ENCODE peak calls at places on chromosomes 16 and 17, in nine cellular contexts. J, Y, W, R, N, L, I, U and T are unnamed samples.

GRCh38 chr17:57875109-57876022 is 25.5 kb upstream of the MRPS23 start:
- DNase-seq in J (no peak), Y (peak), W (peak), R (no peak), N (peak), L (no peak), I (peak), U (peak), T (peak)

GRCh38 chr17:44348234-44348987 is 3.3 kb downstream of the GRN start:
- DNase-seq in J (no peak), Y (peak), W (no peak), R (peak), N (peak), L (no peak), I (no peak), U (no peak), T (peak)

GRCh38 chr16:22070361-22071351 is 21.7 kb upstream of the VWA3A start:
- DNase-seq in J (no peak), Y (peak), W (no peak), R (no peak), N (peak), L (no peak), I (peak), U (no peak), T (no peak)

GRCh38 chr17:5581655-5582054 is 2.7 kb downstream of the NLRP1 start:
- DNase-seq in J (no peak), Y (no peak), W (no peak), R (no peak), N (no peak), L (no peak), I (no peak), U (no peak), T (no peak)

GRCh38 chr17:38705803-38706624 is 941 bp downstream of the MLLT6 start:
- DNase-seq in J (no peak), Y (no peak), W (peak), R (peak), N (peak), L (peak), I (peak), U (peak), T (peak)

GRCh38 chr16:77856455-77857138 is 68.2 kb downstream of the VAT1L start:
- DNase-seq in J (no peak), Y (no peak), W (no peak), R (no peak), N (no peak), L (no peak), I (no peak), U (no peak), T (no peak)

GRCh38 chr17:1710807-1711553 is 803 bp upstream of the TLCD2 start:
- DNase-seq in J (no peak), Y (no peak), W (no peak), R (no peak), N (peak), L (no peak), I (no peak), U (no peak), T (no peak)

GRCh38 chr17:27608330-27609230 is 22.4 kb upstream of the LGALS9 start:
- DNase-seq in J (no peak), Y (no peak), W (no peak), R (peak), N (peak), L (no peak), I (no peak), U (no peak), T (no peak)

GRCh38 chr17:39777534-39778365 is 40.0 kb downstream of the GRB7 start:
- DNase-seq in J (no peak), Y (no peak), W (no peak), R (peak), N (no peak), L (peak), I (no peak), U (no peak), T (no peak)

GRCh38 chr17:14791221-14791620 is 473.9 kb downstream of the PMP22 start:
- DNase-seq in J (no peak), Y (peak), W (no peak), R (no peak), N (no peak), L (no peak), I (no peak), U (no peak), T (no peak)

GRCh38 chr17:17414316-17414937 is 62.4 kb upstream of the MED9 start:
- DNase-seq in J (no peak), Y (peak), W (no peak), R (no peak), N (no peak), L (no peak), I (no peak), U (no peak), T (no peak)

GRCh38 chr17:41058741-41059140 is 1.2 kb downstream of the KRTAP2-3 start:
- DNase-seq in J (no peak), Y (peak), W (no peak), R (no peak), N (peak), L (no peak), I (no peak), U (no peak), T (no peak)

GRCh38 chr17:35167046-35167445 is 19.4 kb downstream of the UNC45B start:
- DNase-seq in J (no peak), Y (no peak), W (no peak), R (no peak), N (peak), L (no peak), I (no peak), U (no peak), T (no peak)

GRCh38 chr16:76486740-76487139 is 209.5 kb downstream of the CNTNAP4 start:
- DNase-seq in J (no peak), Y (no peak), W (no peak), R (no peak), N (no peak), L (no peak), I (no peak), U (no peak), T (no peak)

GRCh38 chr17:59365383-59365981 is 34.0 kb downstream of the YPEL2 start:
- DNase-seq in J (no peak), Y (no peak), W (no peak), R (peak), N (no peak), L (no peak), I (no peak), U (peak), T (no peak)

GRCh38 chr17:43691317-43691693 is 29.6 kb upstream of the MEOX1 start:
- DNase-seq in J (no peak), Y (no peak), W (no peak), R (no peak), N (no peak), L (no peak), I (no peak), U (no peak), T (no peak)

GRCh38 chr16:75250809-75251279 is 580 bp downstream of the BCAR1 start:
- DNase-seq in J (no peak), Y (no peak), W (peak), R (no peak), N (peak), L (no peak), I (peak), U (no peak), T (peak)

GRCh38 chr17:47278561-47278960 is 24.9 kb downstream of the ITGB3 start:
- DNase-seq in J (no peak), Y (no peak), W (no peak), R (no peak), N (peak), L (no peak), I (no peak), U (no peak), T (no peak)

GRCh38 chr16:1206786-1207185 is 18.3 kb downstream of the TPSG1 start:
- DNase-seq in J (no peak), Y (no peak), W (no peak), R (no peak), N (no peak), L (no peak), I (no peak), U (no peak), T (no peak)

GRCh38 chr17:75704963-75705875 is 16.0 kb upstream of the ITGB4 start:
- DNase-seq in J (no peak), Y (no peak), W (no peak), R (no peak), N (no peak), L (no peak), I (no peak), U (no peak), T (no peak)

GRCh38 chr16:54193656-54194007 is 93.0 kb downstream of the IRX3 start:
- DNase-seq in J (no peak), Y (peak), W (peak), R (peak), N (peak), L (no peak), I (peak), U (peak), T (peak)

GRCh38 chr16:68737046-68737729 is at the start of gene CDH1:
- DNase-seq in J (no peak), Y (no peak), W (peak), R (peak), N (peak), L (peak), I (no peak), U (peak), T (peak)

GRCh38 chr16:3998793-3999478 is 117.3 kb downstream of the ADCY9 start:
- DNase-seq in J (no peak), Y (peak), W (no peak), R (no peak), N (no peak), L (no peak), I (peak), U (no peak), T (no peak)

GRCh38 chr17:80793851-80794267 is 197.8 kb upstream of the CHMP6 start:
- DNase-seq in J (no peak), Y (peak), W (no peak), R (no peak), N (no peak), L (no peak), I (no peak), U (no peak), T (no peak)

GRCh38 chr16:77403732-77404131 is 31.1 kb downstream of the ADAMTS18 start:
- DNase-seq in J (no peak), Y (no peak), W (no peak), R (no peak), N (no peak), L (no peak), I (no peak), U (no peak), T (no peak)

GRCh38 chr17:34981538-34982241 is 1.4 kb downstream of the LIG3 start:
- DNase-seq in J (no peak), Y (peak), W (no peak), R (no peak), N (peak), L (no peak), I (no peak), U (peak), T (no peak)

GRCh38 chr16:77724174-77724573 is 1.9 kb downstream of the NUDT7 start:
- DNase-seq in J (no peak), Y (no peak), W (no peak), R (no peak), N (no peak), L (no peak), I (no peak), U (no peak), T (no peak)

GRCh38 chr17:2510559-2510958 is 1.1 kb downstream of the METTL16 start:
- DNase-seq in J (no peak), Y (no peak), W (no peak), R (no peak), N (no peak), L (no peak), I (no peak), U (no peak), T (no peak)

GRCh38 chr16:57102888-57103879 is 10.8 kb downstream of the CPNE2 start:
- DNase-seq in J (no peak), Y (no peak), W (no peak), R (no peak), N (no peak), L (no peak), I (no peak), U (no peak), T (no peak)

GRCh38 chr17:14922421-14922820 is 342.7 kb downstream of the PMP22 start:
- DNase-seq in J (no peak), Y (no peak), W (no peak), R (no peak), N (peak), L (no peak), I (no peak), U (no peak), T (no peak)

GRCh38 chr17:59963738-59964454 is 644 bp downstream of the RNFT1 start:
- DNase-seq in J (no peak), Y (peak), W (peak), R (peak), N (peak), L (peak), I (peak), U (peak), T (peak)

GRCh38 chr17:81672954-81673353 is 6.4 kb downstream of the CCDC137 start:
- DNase-seq in J (no peak), Y (no peak), W (no peak), R (no peak), N (no peak), L (no peak), I (no peak), U (no peak), T (no peak)

GRCh38 chr17:48162305-48162934 is 54.9 kb downstream of the SNX11 start:
- DNase-seq in J (no peak), Y (no peak), W (no peak), R (no peak), N (peak), L (no peak), I (no peak), U (no peak), T (no peak)